ENCODE peak calls at places on chromosomes 4 and X, in four cellular contexts. W, G, F and N are unnamed samples.

GRCh38 chr4:48907706-48908477 is 1.3 kb upstream of the OCIAD2 start:
- DNase-seq in W (no peak), G (no peak), F (no peak), N (no peak)

GRCh38 chr4:16067515-16067914 is 16.3 kb downstream of the PROM1 start:
- DNase-seq in W (no peak), G (no peak), F (peak), N (no peak)

GRCh38 chrX:1564750-1565683 is 26.4 kb upstream of the AKAP17A start:
- DNase-seq in W (no peak), G (no peak), F (peak), N (no peak)

GRCh38 chr4:181261279-181261678 is 981.9 kb upstream of the TENM3 start:
- DNase-seq in W (no peak), G (peak), F (no peak), N (no peak)

GRCh38 chr4:76570141-76570989 is 135.3 kb downstream of the SHROOM3 start:
- DNase-seq in W (no peak), G (no peak), F (no peak), N (no peak)

GRCh38 chr4:112060212-112060611 is 85.0 kb upstream of the FAM241A start:
- DNase-seq in W (no peak), G (peak), F (no peak), N (peak)

GRCh38 chrX:64427281-64427680 is 32.0 kb upstream of the MTMR8 start:
- DNase-seq in W (no peak), G (no peak), F (no peak), N (no peak)

GRCh38 chr4:41420576-41420975 is 117.4 kb upstream of the LIMCH1 start:
- DNase-seq in W (no peak), G (no peak), F (no peak), N (no peak)

GRCh38 chrX:143988356-143988755 is 104.5 kb downstream of the UBE2NL start:
- DNase-seq in W (no peak), G (no peak), F (no peak), N (no peak)

GRCh38 chrX:131025336-131025735 is 32.8 kb upstream of the ARHGAP36 start:
- DNase-seq in W (no peak), G (no peak), F (no peak), N (no peak)

GRCh38 chrX:103211012-103211715 is 3.7 kb upstream of the BEX4 start:
- DNase-seq in W (no peak), G (no peak), F (peak), N (peak)

GRCh38 chr4:181757921-181758320 is 485.3 kb upstream of the TENM3 start:
- DNase-seq in W (no peak), G (no peak), F (no peak), N (no peak)

GRCh38 chrX:119684916-119685224 is 8.1 kb downstream of the SEPTIN6 start:
- DNase-seq in W (no peak), G (no peak), F (no peak), N (no peak)